ENCODE peak calls at places on chromosomes 4 and X, in four cellular contexts. E is NCI-H1105; G is stimulated activated CD4-positive, alpha-beta T cell treated with anti-CD3 and anti-CD28 coated beads, TNF-alpha, amount 100 ng/mL, for 48 hours; A is Kasumi-1. D is an unnamed sample.

GRCh38 chrX:143757375-143757774 is 36.8 kb upstream of the SPANXN2 start:
- DNase-seq in E (no peak), G (no peak), A (no peak), D (no peak)

GRCh38 chr4:38565271-38566199 is 98.5 kb upstream of the KLF3 start:
- DNase-seq in E (peak), G (no peak), A (no peak), D (peak)

GRCh38 chrX:125293792-125294780 is 25.6 kb upstream of the TEX13C start:
- DNase-seq in E (no peak), G (no peak), A (peak), D (no peak)

GRCh38 chrX:68175569-68175968 is 257.7 kb downstream of the OPHN1 start:
- DNase-seq in E (no peak), G (no peak), A (no peak), D (no peak)

GRCh38 chr4:156408749-156409148 is 455.1 kb upstream of the CTSO start:
- DNase-seq in E (no peak), G (no peak), A (no peak), D (no peak)

GRCh38 chrX:154349979-154350378 is 24.5 kb downstream of the FLNA start:
- DNase-seq in E (no peak), G (no peak), A (no peak), D (no peak)

GRCh38 chr4:113524096-113524495 is 237.4 kb downstream of the CAMK2D start:
- DNase-seq in E (no peak), G (no peak), A (no peak), D (no peak)

GRCh38 chr4:58247792-58248191 is 1137.6 kb upstream of the IGFBP7 start:
- DNase-seq in E (no peak), G (no peak), A (no peak), D (no peak)

GRCh38 chrX:103823591-103823990 is 8.5 kb downstream of the RAB9B start:
- DNase-seq in E (no peak), G (no peak), A (no peak), D (no peak)

GRCh38 chr4:75229783-75230570 is 284.2 kb downstream of the RCHY1 start:
- DNase-seq in E (no peak), G (no peak), A (no peak), D (no peak)

GRCh38 chrX:13078739-13079444 is 34.5 kb upstream of the FAM9C start:
- DNase-seq in E (no peak), G (no peak), A (peak), D (no peak)

GRCh38 chr4:27066591-27066990 is 205.9 kb downstream of the STIM2 start:
- DNase-seq in E (no peak), G (no peak), A (peak), D (no peak)

GRCh38 chrX:39652336-39652735 is 445.4 kb downstream of the BCOR start:
- DNase-seq in E (no peak), G (no peak), A (peak), D (no peak)

GRCh38 chrX:133645251-133645650 is 230.0 kb upstream of the GPC4 start:
- DNase-seq in E (no peak), G (no peak), A (no peak), D (no peak)

GRCh38 chrX:10217218-10217617 is 60.4 kb downstream of the CLCN4 start:
- DNase-seq in E (no peak), G (no peak), A (peak), D (no peak)

GRCh38 chrX:98448524-98448923 is 1564.8 kb downstream of the RPA4 start:
- DNase-seq in E (no peak), G (no peak), A (no peak), D (no peak)

GRCh38 chrX:41164469-41164868 is 79.2 kb downstream of the USP9X start:
- DNase-seq in E (peak), G (no peak), A (no peak), D (no peak)

GRCh38 chr4:23028875-23029274 is 336.1 kb downstream of the GBA3 start:
- DNase-seq in E (no peak), G (no peak), A (no peak), D (no peak)

GRCh38 chr4:145406970-145407369 is 74.7 kb upstream of the SMAD1 start:
- DNase-seq in E (no peak), G (no peak), A (no peak), D (no peak)

GRCh38 chr4:1360423-1361283 is 13.6 kb downstream of the UVSSA start:
- DNase-seq in E (no peak), G (no peak), A (no peak), D (no peak)

GRCh38 chr4:136412708-136413107 is 1119.6 kb downstream of the PCDH18 start:
- DNase-seq in E (no peak), G (no peak), A (no peak), D (no peak)

GRCh38 chr4:86160423-86160822 is 199.4 kb downstream of the MAPK10 start:
- DNase-seq in E (no peak), G (no peak), A (no peak), D (no peak)

GRCh38 chr4:113858924-113859323 is 97.4 kb upstream of the CAMK2D start:
- DNase-seq in E (no peak), G (no peak), A (no peak), D (no peak)

GRCh38 chr4:76526585-76526990 is 91.6 kb downstream of the SHROOM3 start:
- DNase-seq in E (no peak), G (no peak), A (no peak), D (peak)

GRCh38 chr4:89438102-89438831 is 130.7 kb upstream of the GPRIN3 start:
- DNase-seq in E (no peak), G (peak), A (peak), D (peak)

GRCh38 chr4:48467442-48467841 is 15.7 kb upstream of the SLC10A4 start:
- DNase-seq in E (no peak), G (no peak), A (no peak), D (no peak)

GRCh38 chr4:113223001-113223400 is 173.5 kb downstream of the ANK2 start:
- DNase-seq in E (no peak), G (no peak), A (peak), D (no peak)

GRCh38 chr4:168337550-168337940 is 19.0 kb upstream of the DDX60 start:
- DNase-seq in E (no peak), G (no peak), A (no peak), D (no peak)

GRCh38 chr4:59712474-59712873 is 1487.7 kb upstream of the ADGRL3 start:
- DNase-seq in E (no peak), G (no peak), A (no peak), D (no peak)

GRCh38 chrX:63809158-63809557 is 24.1 kb upstream of the ARHGEF9 start:
- DNase-seq in E (no peak), G (no peak), A (no peak), D (no peak)

GRCh38 chrX:63428348-63428747 is 77.2 kb upstream of the SPIN4 start:
- DNase-seq in E (no peak), G (no peak), A (no peak), D (no peak)

GRCh38 chr4:77818077-77818666 is 996 bp downstream of the CNOT6L start:
- DNase-seq in E (peak), G (no peak), A (peak), D (peak)

GRCh38 chr4:164509951-164510350 is 244.0 kb upstream of the SMIM31 start:
- DNase-seq in E (no peak), G (no peak), A (no peak), D (no peak)

GRCh38 chr4:128347175-128347868 is 59.7 kb upstream of the PGRMC2 start:
- DNase-seq in E (no peak), G (no peak), A (no peak), D (no peak)

GRCh38 chr4:26161030-26161824 is 159.6 kb upstream of the RBPJ start:
- DNase-seq in E (no peak), G (no peak), A (peak), D (no peak)

GRCh38 chr4:180059216-180059881 is 2183.9 kb upstream of the TENM3 start:
- DNase-seq in E (peak), G (no peak), A (no peak), D (peak)

GRCh38 chrX:85244411-85245210 is 820 bp downstream of the ZNF711 start:
- DNase-seq in E (peak), G (no peak), A (peak), D (no peak)

GRCh38 chr4:27702710-27703431 is 842.2 kb downstream of the STIM2 start:
- DNase-seq in E (no peak), G (no peak), A (peak), D (no peak)

GRCh38 chr4:111512081-111512774 is 633.0 kb upstream of the FAM241A start:
- DNase-seq in E (no peak), G (no peak), A (no peak), D (no peak)

GRCh38 chr4:14180983-14181601 is 553.6 kb upstream of the BOD1L1 start:
- DNase-seq in E (peak), G (no peak), A (no peak), D (peak)

D was measured in DMS153.